ENCODE peak calls at places on chromosome 4, in six cellular contexts. One of them, this sample, is unnamed.

GRCh38 chr4:76420901-76421581 is at the start of gene CCDC158:
- DNase-seq in endothelial cell of umbilical vein: no peak
- DNase-seq in pancreas: peak; percentile 35
- DNase-seq in neural progenitor cell: no peak
- DNase-seq in PC-9: no peak
- DNase-seq in CD8-positive, alpha-beta memory T cell: no peak
- DNase-seq in this sample: peak; percentile 83

GRCh38 chr4:13994016-13994415 is 366.5 kb upstream of the BOD1L1 start:
- DNase-seq in endothelial cell of umbilical vein: no peak
- DNase-seq in pancreas: no peak
- DNase-seq in neural progenitor cell: no peak
- DNase-seq in PC-9: no peak
- DNase-seq in CD8-positive, alpha-beta memory T cell: no peak
- DNase-seq in this sample: no peak

GRCh38 chr4:76977731-76978350 is 28.3 kb downstream of the SEPTIN11 start:
- DNase-seq in endothelial cell of umbilical vein: peak; percentile 72
- DNase-seq in pancreas: no peak
- DNase-seq in neural progenitor cell: no peak
- DNase-seq in PC-9: no peak
- DNase-seq in CD8-positive, alpha-beta memory T cell: no peak
- DNase-seq in this sample: no peak

GRCh38 chr4:124970011-124970410 is 257.5 kb upstream of the ANKRD50 start:
- DNase-seq in endothelial cell of umbilical vein: no peak
- DNase-seq in pancreas: no peak
- DNase-seq in neural progenitor cell: no peak
- DNase-seq in PC-9: no peak
- DNase-seq in CD8-positive, alpha-beta memory T cell: no peak
- DNase-seq in this sample: no peak

GRCh38 chr4:3669553-3669949 is 96.6 kb upstream of the ADRA2C start:
- DNase-seq in endothelial cell of umbilical vein: no peak
- DNase-seq in pancreas: no peak
- DNase-seq in neural progenitor cell: no peak
- DNase-seq in PC-9: no peak
- DNase-seq in CD8-positive, alpha-beta memory T cell: no peak
- DNase-seq in this sample: peak; percentile 75

GRCh38 chr4:41346306-41347061 is 89.8 kb downstream of the UCHL1 start:
- DNase-seq in endothelial cell of umbilical vein: peak; percentile 63
- DNase-seq in pancreas: no peak
- DNase-seq in neural progenitor cell: peak; percentile 45
- DNase-seq in PC-9: no peak
- DNase-seq in CD8-positive, alpha-beta memory T cell: no peak
- DNase-seq in this sample: no peak

GRCh38 chr4:148998719-148999118 is 556.5 kb upstream of the NR3C2 start:
- DNase-seq in endothelial cell of umbilical vein: no peak
- DNase-seq in pancreas: no peak
- DNase-seq in neural progenitor cell: peak; percentile 68
- DNase-seq in PC-9: no peak
- DNase-seq in CD8-positive, alpha-beta memory T cell: no peak
- DNase-seq in this sample: no peak

GRCh38 chr4:147488551-147488950 is 7.7 kb downstream of the EDNRA start:
- DNase-seq in endothelial cell of umbilical vein: no peak
- DNase-seq in pancreas: no peak
- DNase-seq in neural progenitor cell: no peak
- DNase-seq in PC-9: no peak
- DNase-seq in CD8-positive, alpha-beta memory T cell: no peak
- DNase-seq in this sample: no peak

GRCh38 chr4:110533590-110533910 is 57.6 kb downstream of the ENPEP start:
- DNase-seq in endothelial cell of umbilical vein: no peak
- DNase-seq in pancreas: no peak
- DNase-seq in neural progenitor cell: no peak
- DNase-seq in PC-9: no peak
- DNase-seq in CD8-positive, alpha-beta memory T cell: no peak
- DNase-seq in this sample: no peak

GRCh38 chr4:152590179-152591031 is 54.5 kb upstream of the FBXW7 start:
- DNase-seq in endothelial cell of umbilical vein: no peak
- DNase-seq in pancreas: no peak
- DNase-seq in neural progenitor cell: no peak
- DNase-seq in PC-9: peak; percentile 44
- DNase-seq in CD8-positive, alpha-beta memory T cell: no peak
- DNase-seq in this sample: no peak

GRCh38 chr4:177569443-177569842 is 127.2 kb upstream of the AGA start:
- DNase-seq in endothelial cell of umbilical vein: no peak
- DNase-seq in pancreas: no peak
- DNase-seq in neural progenitor cell: no peak
- DNase-seq in PC-9: no peak
- DNase-seq in CD8-positive, alpha-beta memory T cell: no peak
- DNase-seq in this sample: no peak

GRCh38 chr4:57607616-57608150 is 497.5 kb upstream of the IGFBP7 start:
- DNase-seq in endothelial cell of umbilical vein: no peak
- DNase-seq in pancreas: no peak
- DNase-seq in neural progenitor cell: peak; percentile 69
- DNase-seq in PC-9: no peak
- DNase-seq in CD8-positive, alpha-beta memory T cell: no peak
- DNase-seq in this sample: no peak

GRCh38 chr4:163544407-163545038 is 50.0 kb downstream of the TMA16 start:
- DNase-seq in endothelial cell of umbilical vein: peak; percentile 66
- DNase-seq in pancreas: peak; percentile 51
- DNase-seq in neural progenitor cell: peak; percentile 83
- DNase-seq in PC-9: peak; percentile 28
- DNase-seq in CD8-positive, alpha-beta memory T cell: peak; percentile 55
- DNase-seq in this sample: peak; percentile 70

GRCh38 chr4:163738521-163738920 is 244.0 kb downstream of the TMA16 start:
- DNase-seq in endothelial cell of umbilical vein: no peak
- DNase-seq in pancreas: no peak
- DNase-seq in neural progenitor cell: no peak
- DNase-seq in PC-9: no peak
- DNase-seq in CD8-positive, alpha-beta memory T cell: no peak
- DNase-seq in this sample: no peak

GRCh38 chr4:186666252-186666651 is 57.4 kb downstream of the FAT1 start:
- DNase-seq in endothelial cell of umbilical vein: no peak
- DNase-seq in pancreas: no peak
- DNase-seq in neural progenitor cell: no peak
- DNase-seq in PC-9: no peak
- DNase-seq in CD8-positive, alpha-beta memory T cell: no peak
- DNase-seq in this sample: no peak

GRCh38 chr4:129323630-129324029 is 227.7 kb downstream of the C4orf33 start:
- DNase-seq in endothelial cell of umbilical vein: no peak
- DNase-seq in pancreas: no peak
- DNase-seq in neural progenitor cell: no peak
- DNase-seq in PC-9: no peak
- DNase-seq in CD8-positive, alpha-beta memory T cell: no peak
- DNase-seq in this sample: no peak

GRCh38 chr4:1604181-1604705 is 79.9 kb downstream of the FAM53A start:
- DNase-seq in endothelial cell of umbilical vein: no peak
- DNase-seq in pancreas: no peak
- DNase-seq in neural progenitor cell: no peak
- DNase-seq in PC-9: peak; percentile 50
- DNase-seq in CD8-positive, alpha-beta memory T cell: no peak
- DNase-seq in this sample: peak; percentile 42

GRCh38 chr4:74933562-74934015 is 673 bp downstream of the PARM1 start:
- DNase-seq in endothelial cell of umbilical vein: peak; percentile 4
- DNase-seq in pancreas: peak; percentile 37
- DNase-seq in neural progenitor cell: peak; percentile 27
- DNase-seq in PC-9: peak; percentile 5
- DNase-seq in CD8-positive, alpha-beta memory T cell: no peak
- DNase-seq in this sample: peak; percentile 58

GRCh38 chr4:88672987-88673386 is 24.6 kb downstream of the NAP1L5 start:
- DNase-seq in endothelial cell of umbilical vein: peak; percentile 65
- DNase-seq in pancreas: peak; percentile 39
- DNase-seq in neural progenitor cell: peak; percentile 54
- DNase-seq in PC-9: no peak
- DNase-seq in CD8-positive, alpha-beta memory T cell: no peak
- DNase-seq in this sample: no peak

GRCh38 chr4:87849612-87850011 is 16.8 kb downstream of the MEPE start:
- DNase-seq in endothelial cell of umbilical vein: no peak
- DNase-seq in pancreas: no peak
- DNase-seq in neural progenitor cell: no peak
- DNase-seq in PC-9: no peak
- DNase-seq in CD8-positive, alpha-beta memory T cell: no peak
- DNase-seq in this sample: no peak

GRCh38 chr4:170015285-170015684 is 10.9 kb downstream of the MFAP3L start:
- DNase-seq in endothelial cell of umbilical vein: no peak
- DNase-seq in pancreas: no peak
- DNase-seq in neural progenitor cell: no peak
- DNase-seq in PC-9: no peak
- DNase-seq in CD8-positive, alpha-beta memory T cell: no peak
- DNase-seq in this sample: no peak

GRCh38 chr4:41155194-41155830 is 59.0 kb downstream of the APBB2 start:
- DNase-seq in endothelial cell of umbilical vein: peak; percentile 68
- DNase-seq in pancreas: no peak
- DNase-seq in neural progenitor cell: no peak
- DNase-seq in PC-9: no peak
- DNase-seq in CD8-positive, alpha-beta memory T cell: no peak
- DNase-seq in this sample: no peak

GRCh38 chr4:164212134-164212533 is 541.8 kb upstream of the SMIM31 start:
- DNase-seq in endothelial cell of umbilical vein: no peak
- DNase-seq in pancreas: no peak
- DNase-seq in neural progenitor cell: no peak
- DNase-seq in PC-9: no peak
- DNase-seq in CD8-positive, alpha-beta memory T cell: no peak
- DNase-seq in this sample: no peak

GRCh38 chr4:184348311-184349233 is 125.8 kb downstream of the IRF2 start:
- DNase-seq in endothelial cell of umbilical vein: no peak
- DNase-seq in pancreas: peak; percentile 69
- DNase-seq in neural progenitor cell: no peak
- DNase-seq in PC-9: no peak
- DNase-seq in CD8-positive, alpha-beta memory T cell: no peak
- DNase-seq in this sample: no peak

GRCh38 chr4:122090989-122091388 is 61.1 kb upstream of the BLTP1 start:
- DNase-seq in endothelial cell of umbilical vein: no peak
- DNase-seq in pancreas: no peak
- DNase-seq in neural progenitor cell: no peak
- DNase-seq in PC-9: no peak
- DNase-seq in CD8-positive, alpha-beta memory T cell: no peak
- DNase-seq in this sample: no peak

GRCh38 chr4:25970241-25970675 is 56.2 kb downstream of the SMIM20 start:
- DNase-seq in endothelial cell of umbilical vein: no peak
- DNase-seq in pancreas: peak; percentile 31
- DNase-seq in neural progenitor cell: no peak
- DNase-seq in PC-9: peak; percentile 19
- DNase-seq in CD8-positive, alpha-beta memory T cell: no peak
- DNase-seq in this sample: no peak

GRCh38 chr4:138111462-138112000 is 130.6 kb downstream of the SLC7A11 start:
- DNase-seq in endothelial cell of umbilical vein: peak; percentile 74
- DNase-seq in pancreas: no peak
- DNase-seq in neural progenitor cell: peak; percentile 34
- DNase-seq in PC-9: peak; percentile 11
- DNase-seq in CD8-positive, alpha-beta memory T cell: no peak
- DNase-seq in this sample: no peak

GRCh38 chr4:85928775-85929585 is 430.9 kb downstream of the MAPK10 start:
- DNase-seq in endothelial cell of umbilical vein: no peak
- DNase-seq in pancreas: peak; percentile 45
- DNase-seq in neural progenitor cell: peak; percentile 33
- DNase-seq in PC-9: no peak
- DNase-seq in CD8-positive, alpha-beta memory T cell: no peak
- DNase-seq in this sample: no peak

GRCh38 chr4:85925071-85925470 is 434.8 kb downstream of the MAPK10 start:
- DNase-seq in endothelial cell of umbilical vein: no peak
- DNase-seq in pancreas: no peak
- DNase-seq in neural progenitor cell: no peak
- DNase-seq in PC-9: no peak
- DNase-seq in CD8-positive, alpha-beta memory T cell: no peak
- DNase-seq in this sample: no peak

GRCh38 chr4:85933306-85933640 is 426.6 kb downstream of the MAPK10 start:
- DNase-seq in endothelial cell of umbilical vein: no peak
- DNase-seq in pancreas: no peak
- DNase-seq in neural progenitor cell: no peak
- DNase-seq in PC-9: no peak
- DNase-seq in CD8-positive, alpha-beta memory T cell: no peak
- DNase-seq in this sample: no peak

GRCh38 chr4:85932371-85933305 is 427.2 kb downstream of the MAPK10 start:
- DNase-seq in endothelial cell of umbilical vein: peak; percentile 46
- DNase-seq in pancreas: no peak
- DNase-seq in neural progenitor cell: peak; percentile 41
- DNase-seq in PC-9: no peak
- DNase-seq in CD8-positive, alpha-beta memory T cell: no peak
- DNase-seq in this sample: no peak

GRCh38 chr4:85929926-85930325 is 429.9 kb downstream of the MAPK10 start:
- DNase-seq in endothelial cell of umbilical vein: peak; percentile 30
- DNase-seq in pancreas: peak; percentile 45
- DNase-seq in neural progenitor cell: peak; percentile 74
- DNase-seq in PC-9: no peak
- DNase-seq in CD8-positive, alpha-beta memory T cell: no peak
- DNase-seq in this sample: no peak
- H3K27ac ChIP-seq in endothelial cell of umbilical vein: no peak overlapping the region
- H3K27ac ChIP-seq in pancreas: peak overlapping the region; percentile 35
- H3K27ac ChIP-seq in neural progenitor cell: peak overlapping the region; percentile 57
- H3K27ac ChIP-seq in PC-9: no peak overlapping the region
- H3K27ac ChIP-seq in CD8-positive, alpha-beta memory T cell: no peak overlapping the region
- H3K27ac ChIP-seq in this sample: no peak overlapping the region

GRCh38 chr4:44421330-44421729 is 27.3 kb downstream of the KCTD8 start:
- DNase-seq in endothelial cell of umbilical vein: no peak
- DNase-seq in pancreas: no peak
- DNase-seq in neural progenitor cell: no peak
- DNase-seq in PC-9: no peak
- DNase-seq in CD8-positive, alpha-beta memory T cell: no peak
- DNase-seq in this sample: no peak
- H3K36me3 ChIP-seq in endothelial cell of umbilical vein: no peaks in the 10 kb centered on the region
- H3K36me3 ChIP-seq in pancreas: no peaks in the 10 kb centered on the region
- H3K36me3 ChIP-seq in neural progenitor cell: no peaks in the 10 kb centered on the region
- H3K36me3 ChIP-seq in PC-9: no peaks in the 10 kb centered on the region
- H3K36me3 ChIP-seq in CD8-positive, alpha-beta memory T cell: no peaks in the 10 kb centered on the region
- H3K36me3 ChIP-seq in this sample: no peaks in the 10 kb centered on the region

DNA sequence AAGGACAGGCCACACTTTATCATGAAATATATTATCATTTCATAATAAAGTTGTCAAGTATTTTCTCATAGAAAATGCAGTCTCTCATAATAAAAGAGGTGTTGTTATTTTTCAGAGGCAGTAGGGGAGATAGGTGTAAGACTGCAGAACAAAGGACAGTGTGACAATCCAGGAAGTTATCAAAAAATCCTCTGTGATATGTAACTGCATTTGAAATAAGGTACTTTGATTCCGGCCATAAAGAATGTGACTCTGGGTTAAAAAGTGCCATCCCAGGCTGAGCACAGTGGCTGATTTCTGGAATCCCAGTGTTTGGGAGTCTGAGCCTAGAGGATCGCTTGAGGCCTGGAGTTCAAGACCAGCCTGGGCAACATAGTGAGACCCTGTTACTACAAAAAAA is 37.6 kb upstream of the TMPRSS11B start:
- DNase-seq in endothelial cell of umbilical vein: no peak
- DNase-seq in pancreas: no peak
- DNase-seq in neural progenitor cell: no peak
- DNase-seq in PC-9: no peak
- DNase-seq in CD8-positive, alpha-beta memory T cell: no peak
- DNase-seq in this sample: no peak
- H3K27ac ChIP-seq in endothelial cell of umbilical vein: no peak overlapping the region
- H3K27ac ChIP-seq in pancreas: no peak overlapping the region
- H3K27ac ChIP-seq in neural progenitor cell: no peak overlapping the region
- H3K27ac ChIP-seq in PC-9: no peak overlapping the region
- H3K27ac ChIP-seq in CD8-positive, alpha-beta memory T cell: no peak overlapping the region
- H3K27ac ChIP-seq in this sample: no peak overlapping the region

DNA sequence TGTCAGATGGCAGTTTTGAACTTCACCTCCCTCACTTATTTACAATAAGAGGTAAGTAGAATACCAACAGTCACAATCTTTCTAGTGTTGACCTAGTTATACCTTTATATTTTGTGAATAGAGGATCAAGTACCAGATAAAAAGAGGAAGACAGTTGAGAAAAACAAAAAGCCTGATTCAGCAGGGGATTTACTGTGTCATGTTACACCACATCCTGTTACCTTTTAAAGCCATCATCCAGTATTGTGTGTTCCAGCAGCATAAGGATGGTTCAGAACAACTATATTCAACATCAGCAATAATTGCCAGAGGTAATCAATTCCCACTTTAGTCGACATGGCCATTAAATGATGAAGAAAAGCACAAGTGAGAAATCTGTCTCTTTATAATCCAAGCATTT is 21.3 kb upstream of the CXCL6 start:
- DNase-seq in endothelial cell of umbilical vein: no peak
- DNase-seq in pancreas: no peak
- DNase-seq in neural progenitor cell: no peak
- DNase-seq in PC-9: no peak
- DNase-seq in CD8-positive, alpha-beta memory T cell: no peak
- DNase-seq in this sample: no peak
- H3K36me3 ChIP-seq in endothelial cell of umbilical vein: no peaks in the 10 kb centered on the region
- H3K36me3 ChIP-seq in pancreas: no peaks in the 10 kb centered on the region
- H3K36me3 ChIP-seq in neural progenitor cell: no peaks in the 10 kb centered on the region
- H3K36me3 ChIP-seq in PC-9: no peaks in the 10 kb centered on the region
- H3K36me3 ChIP-seq in CD8-positive, alpha-beta memory T cell: no peaks in the 10 kb centered on the region
- H3K36me3 ChIP-seq in this sample: no peaks in the 10 kb centered on the region